ENCODE peak calls at places on chromosomes 4 and X, in ten cellular contexts. X is HFF-Myc; S is Right ventricle myocardium superior; F is endodermal cell; V is AG20443; D is CD4-positive, CD25-positive, alpha-beta regulatory T cell; J is right lobe of liver; W is gastrocnemius medialis; O is GM12865; M is NCI-H1694 treated with DMSO at 0.1 percent for 48 hours. I is an unnamed sample.

GRCh38 chr4:138978600-138978999 is 37.0 kb upstream of the NOCT start:
- DNase-seq in W (no peak), J (no peak), V (no peak), O (no peak), D (no peak), F (peak; percentile 59), M (no peak), X (no peak), S (no peak), I (no peak)

GRCh38 chr4:20394471-20394870 is 142.8 kb downstream of the SLIT2 start:
- DNase-seq in D (no peak), F (no peak), O (no peak), J (no peak), S (no peak), X (no peak), W (no peak), M (no peak), V (no peak), I (no peak)

GRCh38 chrX:42274151-42274550 is 350.8 kb upstream of the CASK start:
- DNase-seq in M (no peak), S (no peak), W (no peak), D (no peak), O (no peak), V (no peak), X (no peak), F (no peak), J (no peak), I (no peak)

GRCh38 chr4:123556526-123556925 is 159.9 kb downstream of the SPRY1 start:
- DNase-seq in X (no peak), J (no peak), V (no peak), M (no peak), F (no peak), S (no peak), D (no peak), W (no peak), O (no peak), I (no peak)

GRCh38 chr4:25915359-25915716 is 1.3 kb downstream of the SMIM20 start:
- DNase-seq in F (no peak), W (no peak), V (no peak), X (no peak), O (no peak), J (no peak), S (no peak), D (no peak), M (no peak), I (no peak)

GRCh38 chrX:43718956-43719355 is 62.9 kb downstream of the MAOA start:
- DNase-seq in J (no peak), S (no peak), W (no peak), M (no peak), V (no peak), O (no peak), F (no peak), D (no peak), X (no peak), I (no peak)

GRCh38 chr4:87985097-87985886 is 9.8 kb downstream of the SPP1 start:
- DNase-seq in X (no peak), W (no peak), D (peak; percentile 77), S (peak; percentile 58), V (peak; percentile 65), J (peak; percentile 84), M (peak; percentile 45), O (peak; percentile 38), F (peak; percentile 88), I (peak; percentile 27)

GRCh38 chr4:16794816-16795445 is 103.5 kb downstream of the LDB2 start:
- DNase-seq in W (no peak), F (peak; percentile 92), V (peak; percentile 75), S (peak; percentile 52), M (no peak), O (peak; percentile 46), D (peak; percentile 11), X (peak; percentile 30), J (peak; percentile 93), I (peak; percentile 25)

GRCh38 chr4:27357283-27357682 is 496.6 kb downstream of the STIM2 start:
- DNase-seq in D (no peak), M (no peak), V (no peak), X (no peak), O (no peak), J (no peak), F (no peak), W (no peak), S (no peak), I (no peak)

GRCh38 chr4:153115322-153116100 is 88.7 kb upstream of the TRIM2 start:
- DNase-seq in X (peak; percentile 78), O (peak; percentile 72), M (no peak), F (no peak), D (peak; percentile 96), V (peak; percentile 66), W (no peak), S (no peak), J (no peak), I (peak; percentile 79)

GRCh38 chrX:74923942-74924448 is 1.3 kb downstream of the NEXMIF start:
- DNase-seq in W (no peak), O (peak; percentile 16), J (no peak), M (peak; percentile 40), V (peak; percentile 3), X (no peak), S (peak; percentile 34), D (no peak), F (no peak), I (peak; percentile 5)

GRCh38 chrX:51507551-51507950 is 11.2 kb upstream of the NUDT11 start:
- DNase-seq in D (no peak), W (no peak), X (no peak), O (no peak), F (no peak), J (no peak), M (no peak), S (no peak), V (no peak), I (no peak)

GRCh38 chrX:3728454-3728853 is 15.0 kb upstream of the PRKX start:
- DNase-seq in W (no peak), F (no peak), J (no peak), O (no peak), S (no peak), V (no peak), D (no peak), X (no peak), M (no peak), I (no peak)

GRCh38 chr4:19266566-19266965 is 985.1 kb upstream of the SLIT2 start:
- DNase-seq in D (no peak), M (no peak), W (no peak), O (no peak), F (peak; percentile 45), X (no peak), S (no peak), J (no peak), V (peak; percentile 16), I (no peak)

GRCh38 chrX:126164689-126165400 is 1.2 kb downstream of the DCAF12L2 start:
- DNase-seq in S (no peak), F (no peak), W (no peak), J (no peak), X (no peak), V (no peak), M (no peak), D (no peak), O (no peak), I (no peak)

GRCh38 chr4:165761968-165762367 is 111.1 kb upstream of the TLL1 start:
- DNase-seq in F (no peak), J (no peak), M (no peak), V (no peak), X (no peak), O (no peak), W (no peak), D (no peak), S (no peak), I (no peak)

GRCh38 chr4:95728145-95728544 is 111.7 kb upstream of the PDHA2 start:
- DNase-seq in W (peak; percentile 2), J (no peak), V (no peak), D (no peak), O (no peak), M (no peak), S (no peak), X (no peak), F (no peak), I (no peak)

GRCh38 chr4:161714022-161714751 is 449.6 kb downstream of the FSTL5 start:
- DNase-seq in F (no peak), O (no peak), M (no peak), S (no peak), J (no peak), D (no peak), V (no peak), X (peak; percentile 88), W (no peak), I (no peak)

GRCh38 chrX:19344207-19344534 is 444 bp downstream of the PDHA1 start:
- DNase-seq in X (no peak), V (no peak), D (no peak), F (no peak), J (no peak), S (no peak), M (no peak), W (no peak), O (no peak), I (no peak)

GRCh38 chr4:1488357-1488756 is 82.1 kb upstream of the NKX1-1 start:
- DNase-seq in J (peak; percentile 31), M (no peak), D (no peak), F (no peak), S (peak; percentile 6), O (no peak), W (no peak), V (no peak), X (no peak), I (no peak)

GRCh38 chrX:23742174-23742692 is 843 bp downstream of the ACOT9 start:
- DNase-seq in X (peak; percentile 17), M (peak; percentile 37), J (no peak), D (peak; percentile 42), V (peak; percentile 70), O (peak; percentile 35), W (peak; percentile 25), S (peak; percentile 41), F (peak; percentile 66), I (peak; percentile 3)

GRCh38 chr4:144461906-144462305 is 184.1 kb upstream of the HHIP start:
- DNase-seq in S (no peak), J (no peak), D (no peak), M (no peak), W (no peak), O (no peak), V (no peak), X (no peak), F (no peak), I (no peak)

GRCh38 chr4:173205656-173206055 is 37.0 kb downstream of the GALNT7 start:
- DNase-seq in D (no peak), V (no peak), W (no peak), O (no peak), F (no peak), S (no peak), X (no peak), M (no peak), J (no peak), I (no peak)

GRCh38 chr4:177554966-177555574 is 112.8 kb upstream of the AGA start:
- DNase-seq in F (peak; percentile 66), V (peak; percentile 40), W (no peak), S (no peak), M (no peak), J (no peak), O (peak; percentile 24), X (peak; percentile 9), D (peak; percentile 44), I (peak; percentile 7)

GRCh38 chrX:106300656-106301055 is 132.6 kb downstream of the PWWP3B start:
- DNase-seq in F (no peak), V (no peak), O (no peak), D (no peak), J (no peak), M (no peak), S (no peak), W (no peak), X (no peak), I (no peak)

GRCh38 chr4:81470456-81471327 is 1.0 kb downstream of the RASGEF1B start:
- DNase-seq in M (peak; percentile 18), V (peak; percentile 9), W (peak; percentile 54), O (no peak), X (no peak), F (peak; percentile 81), S (peak; percentile 61), J (peak; percentile 62), D (peak; percentile 53), I (peak; percentile 45)

GRCh38 chrX:20545538-20545937 is 278.8 kb upstream of the RPS6KA3 start:
- DNase-seq in M (no peak), W (no peak), V (no peak), O (no peak), S (no peak), X (no peak), F (no peak), J (no peak), D (no peak), I (no peak)

GRCh38 chrX:126886997-126887396 is 67.5 kb downstream of the PRR32 start:
- DNase-seq in D (no peak), X (no peak), W (no peak), S (no peak), V (no peak), O (no peak), M (no peak), F (no peak), J (no peak), I (no peak)